ENCODE peak calls at places on chromosomes 11 and 22, in four cellular contexts. One of them, this sample, is unnamed.

GRCh38 chr22:31526275-31526674 is 29.9 kb downstream of the SFI1 start:
- DNase-seq in H1: no peak
- DNase-seq in SK-N-SH: no peak
- DNase-seq in K562: no peak
- DNase-seq in this sample: no peak

GRCh38 chr22:38455530-38456271 is 702 bp upstream of the KCNJ4 start:
- DNase-seq in H1: no peak
- DNase-seq in SK-N-SH: peak; percentile 86
- DNase-seq in K562: peak; percentile 82
- DNase-seq in this sample: no peak

GRCh38 chr22:44247923-44248892 is 64.5 kb downstream of the SHISAL1 start:
- DNase-seq in H1: no peak
- DNase-seq in SK-N-SH: no peak
- DNase-seq in K562: no peak
- DNase-seq in this sample: no peak

GRCh38 chr11:108916290-108916689 is 251.4 kb downstream of the DDX10 start:
- DNase-seq in H1: no peak
- DNase-seq in SK-N-SH: no peak
- DNase-seq in K562: no peak
- DNase-seq in this sample: peak; percentile 46

GRCh38 chr11:74462009-74462408 is 5.3 kb downstream of the KCNE3 start:
- DNase-seq in H1: no peak
- DNase-seq in SK-N-SH: no peak
- DNase-seq in K562: peak; percentile 60
- DNase-seq in this sample: no peak

GRCh38 chr11:73225851-73226250 is 7.8 kb downstream of the P2RY2 start:
- DNase-seq in H1: no peak
- DNase-seq in SK-N-SH: no peak
- DNase-seq in K562: no peak
- DNase-seq in this sample: no peak

GRCh38 chr22:31647516-31647915 is 14.5 kb downstream of the PISD start:
- DNase-seq in H1: no peak
- DNase-seq in SK-N-SH: no peak
- DNase-seq in K562: no peak
- DNase-seq in this sample: peak; percentile 71

GRCh38 chr11:17573526-17573925 is 26.5 kb downstream of the OTOG start:
- DNase-seq in H1: no peak
- DNase-seq in SK-N-SH: no peak
- DNase-seq in K562: no peak
- DNase-seq in this sample: no peak

GRCh38 chr11:124891390-124891861 is 6.2 kb downstream of the ROBO4 start:
- DNase-seq in H1: no peak
- DNase-seq in SK-N-SH: peak; percentile 41
- DNase-seq in K562: no peak
- DNase-seq in this sample: no peak

GRCh38 chr11:78008174-78008573 is 13.7 kb upstream of the INTS4 start:
- DNase-seq in H1: no peak
- DNase-seq in SK-N-SH: no peak
- DNase-seq in K562: no peak
- DNase-seq in this sample: no peak

GRCh38 chr11:86481399-86481798 is 106.7 kb downstream of the CCDC81 start:
- DNase-seq in H1: no peak
- DNase-seq in SK-N-SH: no peak
- DNase-seq in K562: no peak
- DNase-seq in this sample: no peak

GRCh38 chr22:30821863-30822215 is 127.2 kb downstream of the OSBP2 start:
- DNase-seq in H1: no peak
- DNase-seq in SK-N-SH: peak; percentile 65
- DNase-seq in K562: no peak
- DNase-seq in this sample: no peak

GRCh38 chr11:100151944-100152343 is 535.1 kb upstream of the ARHGAP42 start:
- DNase-seq in H1: no peak
- DNase-seq in SK-N-SH: no peak
- DNase-seq in K562: no peak
- DNase-seq in this sample: no peak

GRCh38 chr11:15501566-15501965 is 386.8 kb downstream of the INSC start:
- DNase-seq in H1: no peak
- DNase-seq in SK-N-SH: no peak
- DNase-seq in K562: no peak
- DNase-seq in this sample: no peak

GRCh38 chr11:29019960-29020683 is 911.9 kb downstream of the METTL15 start:
- DNase-seq in H1: no peak
- DNase-seq in SK-N-SH: no peak
- DNase-seq in K562: no peak
- DNase-seq in this sample: peak; percentile 80

GRCh38 chr11:12222099-12222751 is 111.8 kb downstream of the MICAL2 start:
- DNase-seq in H1: no peak
- DNase-seq in SK-N-SH: no peak
- DNase-seq in K562: peak; percentile 32
- DNase-seq in this sample: no peak

GRCh38 chr11:24575392-24575791 is 78.5 kb downstream of the LUZP2 start:
- DNase-seq in H1: no peak
- DNase-seq in SK-N-SH: no peak
- DNase-seq in K562: no peak
- DNase-seq in this sample: peak; percentile 88

GRCh38 chr22:47091241-47091691 is 328.8 kb downstream of the TBC1D22A start:
- DNase-seq in H1: no peak
- DNase-seq in SK-N-SH: no peak
- DNase-seq in K562: peak; percentile 68
- DNase-seq in this sample: no peak

GRCh38 chr11:102385053-102385976 is 38.3 kb downstream of the BIRC2 start:
- DNase-seq in H1: no peak
- DNase-seq in SK-N-SH: no peak
- DNase-seq in K562: no peak
- DNase-seq in this sample: peak; percentile 34

GRCh38 chr11:80916180-80916811 is 1475.5 kb upstream of the TENM4 start:
- DNase-seq in H1: no peak
- DNase-seq in SK-N-SH: no peak
- DNase-seq in K562: no peak
- DNase-seq in this sample: no peak

GRCh38 chr11:96168623-96169022 is 174.4 kb downstream of the MAML2 start:
- DNase-seq in H1: no peak
- DNase-seq in SK-N-SH: no peak
- DNase-seq in K562: no peak
- DNase-seq in this sample: peak; percentile 69

GRCh38 chr11:3199537-3200295 is 18.9 kb downstream of the MRGPRG start:
- DNase-seq in H1: no peak
- DNase-seq in SK-N-SH: peak; percentile 27
- DNase-seq in K562: no peak
- DNase-seq in this sample: no peak

GRCh38 chr22:49433717-49434611 is 393.7 kb downstream of the BRD1 start:
- DNase-seq in H1: no peak
- DNase-seq in SK-N-SH: peak; percentile 60
- DNase-seq in K562: no peak
- DNase-seq in this sample: no peak

GRCh38 chr11:63595296-63595695 is 18.9 kb downstream of the PLAAT3 start:
- DNase-seq in H1: no peak
- DNase-seq in SK-N-SH: no peak
- DNase-seq in K562: no peak
- DNase-seq in this sample: no peak

GRCh38 chr11:108221401-108221800 is 1.0 kb downstream of the NPAT start:
- DNase-seq in H1: no peak
- DNase-seq in SK-N-SH: no peak
- DNase-seq in K562: no peak
- DNase-seq in this sample: peak; percentile 79

GRCh38 chr22:33321466-33321865 is 263.3 kb upstream of the SYN3 start:
- DNase-seq in H1: no peak
- DNase-seq in SK-N-SH: no peak
- DNase-seq in K562: no peak
- DNase-seq in this sample: no peak

GRCh38 chr11:11668781-11669180 is 47.0 kb upstream of the GALNT18 start:
- DNase-seq in H1: no peak
- DNase-seq in SK-N-SH: no peak
- DNase-seq in K562: no peak
- DNase-seq in this sample: no peak

GRCh38 chr11:10497371-10498021 is 42.4 kb downstream of the AMPD3 start:
- DNase-seq in H1: no peak
- DNase-seq in SK-N-SH: no peak
- DNase-seq in K562: no peak
- DNase-seq in this sample: no peak

GRCh38 chr11:33733978-33734377 is 2.2 kb downstream of the CD59 start:
- DNase-seq in H1: no peak
- DNase-seq in SK-N-SH: no peak
- DNase-seq in K562: no peak
- DNase-seq in this sample: peak; percentile 81

GRCh38 chr22:40423246-40423753 is 52.9 kb downstream of the SGSM3 start:
- DNase-seq in H1: no peak
- DNase-seq in SK-N-SH: no peak
- DNase-seq in K562: no peak
- DNase-seq in this sample: no peak
- TF ChIP-seq MAX in H1: no peak
- TF ChIP-seq MAX in SK-N-SH: no peak
- TF ChIP-seq MAX in K562: no peak
- TF ChIP-seq MAX in this sample: no peak

GRCh38 chr11:64762916-64763803 is 3.4 kb upstream of the PYGM start:
- DNase-seq in H1: no peak
- DNase-seq in SK-N-SH: peak; percentile 20
- DNase-seq in K562: no peak
- DNase-seq in this sample: peak; percentile 66

GRCh38 chr11:64759131-64759721 is 548 bp downstream of the PYGM start:
- DNase-seq in H1: no peak
- DNase-seq in SK-N-SH: peak; percentile 48
- DNase-seq in K562: peak; percentile 44
- DNase-seq in this sample: no peak

GRCh38 chr11:64762277-64762915 is 2.6 kb upstream of the PYGM start:
- DNase-seq in H1: no peak
- DNase-seq in SK-N-SH: peak; percentile 24
- DNase-seq in K562: no peak
- DNase-seq in this sample: no peak

GRCh38 chr11:64759722-64760719 is at the start of gene PYGM:
- DNase-seq in H1: peak; percentile 77
- DNase-seq in SK-N-SH: peak; percentile 60
- DNase-seq in K562: peak; percentile 44
- DNase-seq in this sample: no peak

GRCh38 chr11:64760759-64761417 is 1.1 kb upstream of the PYGM start:
- DNase-seq in H1: no peak
- DNase-seq in SK-N-SH: peak; percentile 30
- DNase-seq in K562: no peak
- DNase-seq in this sample: no peak
- TF ChIP-seq POLR2AphosphoS5 in H1: no peak
- TF ChIP-seq POLR2AphosphoS5 in SK-N-SH: no peak
- TF ChIP-seq POLR2AphosphoS5 in K562: no peak
- TF ChIP-seq POLR2AphosphoS5 in this sample: no peak

DNA sequence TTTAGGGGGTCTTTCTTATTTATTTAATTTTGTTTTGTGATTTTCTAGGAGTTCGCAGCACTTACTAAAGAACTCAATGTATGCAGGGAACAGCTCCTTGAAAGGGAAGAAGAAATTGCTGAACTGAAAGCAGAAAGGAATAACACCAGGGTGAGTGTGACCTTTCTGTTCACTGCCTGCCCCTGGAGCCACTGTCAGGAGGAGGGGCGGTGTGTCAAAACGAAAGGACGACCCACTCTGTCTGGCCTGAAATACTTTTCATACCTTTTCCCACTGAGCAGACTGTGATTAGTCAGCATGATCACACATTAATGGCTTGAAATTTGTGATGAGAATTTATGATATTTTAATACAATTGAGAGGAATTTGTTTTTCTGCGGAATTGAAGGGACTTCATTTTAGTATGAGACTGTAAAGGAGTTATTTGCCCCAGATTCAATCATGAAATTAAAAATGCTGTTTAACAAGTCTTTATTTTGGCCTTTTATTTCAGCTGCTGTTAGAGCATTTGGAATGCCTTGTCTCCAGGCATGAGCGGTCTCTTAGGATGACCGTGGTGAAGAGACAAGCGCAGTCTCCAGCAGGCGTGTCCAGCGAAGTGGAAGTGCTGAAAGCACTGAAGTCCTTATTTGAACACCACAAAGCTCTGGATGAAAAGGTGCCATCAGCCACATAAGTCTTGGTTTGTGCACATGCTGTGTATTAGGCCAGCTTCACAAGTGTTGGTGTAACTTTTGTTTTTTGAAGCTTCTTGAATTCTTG is 54.0 kb downstream of the PPFIA1 start:
- DNase-seq in H1: no peak
- DNase-seq in SK-N-SH: no peak
- DNase-seq in K562: no peak
- DNase-seq in this sample: no peak
- H3K9ac ChIP-seq in H1: no peak overlapping the region
- H3K9ac ChIP-seq in SK-N-SH: no peak overlapping the region
- H3K9ac ChIP-seq in K562: no peak overlapping the region
- H3K9ac ChIP-seq in this sample: no peak overlapping the region

GRCh38 chr11:129894281-129895125 is 875 bp downstream of the NFRKB start:
- DNase-seq in H1: no peak
- DNase-seq in SK-N-SH: no peak
- DNase-seq in K562: no peak
- DNase-seq in this sample: no peak

GRCh38 chr11:129896062-129896461 is 684 bp upstream of the NFRKB start:
- DNase-seq in H1: no peak
- DNase-seq in SK-N-SH: peak; percentile 20
- DNase-seq in K562: no peak
- DNase-seq in this sample: no peak

DNA sequence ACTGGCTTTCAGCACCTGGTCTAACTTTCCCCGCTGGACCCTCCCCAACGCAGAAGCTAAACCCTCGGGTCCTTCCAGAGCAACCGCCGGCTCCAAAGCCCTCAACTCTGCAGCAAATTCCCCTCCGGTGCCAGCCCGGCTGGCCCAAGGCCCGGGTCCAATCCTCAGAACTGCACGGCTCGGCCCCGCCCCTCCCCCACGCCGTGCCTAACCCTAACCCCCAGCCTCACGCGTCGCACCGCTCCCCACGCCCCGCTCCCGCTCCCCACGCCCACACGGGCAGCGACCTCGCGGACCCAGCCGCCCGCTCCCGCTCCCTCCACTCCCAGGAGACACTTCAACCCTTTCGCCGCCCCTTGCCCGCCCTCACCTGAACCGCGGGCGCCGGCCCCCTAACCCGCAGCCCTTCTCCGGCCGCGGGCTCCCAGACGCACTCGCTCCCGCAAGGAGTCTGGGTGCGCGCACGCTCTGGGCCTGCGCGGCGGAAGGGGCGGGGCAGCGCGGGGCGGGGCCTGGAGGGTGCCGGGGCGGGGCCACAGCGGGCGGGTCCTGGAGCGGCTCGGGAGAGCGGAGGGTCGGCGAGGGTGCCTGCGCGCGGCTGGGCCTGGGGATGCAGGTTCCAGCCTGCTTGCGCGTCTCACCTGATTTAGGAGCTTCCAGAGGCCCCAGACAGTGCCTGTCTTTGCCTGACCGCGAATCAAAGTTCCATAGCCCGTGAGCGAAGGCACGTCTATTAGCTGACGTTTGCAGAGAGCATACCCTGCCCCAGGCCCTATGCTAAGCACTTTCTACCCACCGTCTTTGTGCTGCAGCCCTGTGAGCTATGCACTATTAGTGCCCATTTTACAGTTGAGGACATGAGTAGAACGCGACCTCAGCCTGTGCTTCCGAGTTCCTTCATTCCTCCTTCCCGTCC is at the start of gene NFRKB:
- DNase-seq in H1: peak; percentile 75
- DNase-seq in SK-N-SH: peak; percentile 99
- DNase-seq in K562: peak; percentile 98
- DNase-seq in this sample: peak; percentile 84
- TF ChIP-seq MAX in H1: peak; percentile 37
- TF ChIP-seq MAX in SK-N-SH: no peak
- TF ChIP-seq MAX in K562: no peak
- TF ChIP-seq MAX in this sample: no peak